ENCODE peak calls at places on chromosomes 5 and 9, in six cellular contexts. One of them, this sample, is unnamed.
A peak's percentile ranks its signal among the peaks of the same experiment; 100 is the strongest.

GRCh38 chr9:77802512-77803293 is 154.6 kb upstream of the GNA14 start:
- DNase-seq in T-helper 2 cell: no peak
- DNase-seq in endothelial cell: no peak
- DNase-seq in cardiac muscle cell: no peak
- DNase-seq in endodermal cell: no peak
- DNase-seq in SW 1271: no peak
- DNase-seq in this sample: no peak

GRCh38 chr5:137195483-137195882 is 303.6 kb downstream of the SPOCK1 start:
- DNase-seq in T-helper 2 cell: no peak
- DNase-seq in endothelial cell: no peak
- DNase-seq in cardiac muscle cell: no peak
- DNase-seq in endodermal cell: no peak
- DNase-seq in SW 1271: no peak
- DNase-seq in this sample: no peak

GRCh38 chr9:137956688-137957385 is 79.3 kb downstream of the CACNA1B start:
- DNase-seq in T-helper 2 cell: no peak
- DNase-seq in endothelial cell: no peak
- DNase-seq in cardiac muscle cell: no peak
- DNase-seq in endodermal cell: no peak
- DNase-seq in SW 1271: no peak
- DNase-seq in this sample: no peak

GRCh38 chr5:59587489-59588337 is 305.8 kb downstream of the PDE4D start:
- DNase-seq in T-helper 2 cell: no peak
- DNase-seq in endothelial cell: peak; percentile 65
- DNase-seq in cardiac muscle cell: peak; percentile 91
- DNase-seq in endodermal cell: peak; percentile 91
- DNase-seq in SW 1271: no peak
- DNase-seq in this sample: peak; percentile 83

GRCh38 chr9:129687391-129687790 is 21.9 kb downstream of the PRRX2 start:
- DNase-seq in T-helper 2 cell: no peak
- DNase-seq in endothelial cell: no peak
- DNase-seq in cardiac muscle cell: no peak
- DNase-seq in endodermal cell: no peak
- DNase-seq in SW 1271: no peak
- DNase-seq in this sample: no peak

GRCh38 chr5:31671339-31671741 is 32.4 kb downstream of the PDZD2 start:
- DNase-seq in T-helper 2 cell: no peak
- DNase-seq in endothelial cell: no peak
- DNase-seq in cardiac muscle cell: no peak
- DNase-seq in endodermal cell: peak; percentile 59
- DNase-seq in SW 1271: no peak
- DNase-seq in this sample: no peak

GRCh38 chr9:124256517-124257069 is 1.2 kb upstream of the NEK6 start:
- DNase-seq in T-helper 2 cell: no peak
- DNase-seq in endothelial cell: no peak
- DNase-seq in cardiac muscle cell: no peak
- DNase-seq in endodermal cell: peak; percentile 52
- DNase-seq in SW 1271: peak; percentile 70
- DNase-seq in this sample: peak; percentile 57

GRCh38 chr5:73823508-73823925 is 197.5 kb downstream of the ARHGEF28 start:
- DNase-seq in T-helper 2 cell: no peak
- DNase-seq in endothelial cell: no peak
- DNase-seq in cardiac muscle cell: no peak
- DNase-seq in endodermal cell: no peak
- DNase-seq in SW 1271: peak; percentile 54
- DNase-seq in this sample: no peak

GRCh38 chr9:99647617-99648016 is 174.1 kb upstream of the NR4A3 start:
- DNase-seq in T-helper 2 cell: no peak
- DNase-seq in endothelial cell: no peak
- DNase-seq in cardiac muscle cell: no peak
- DNase-seq in endodermal cell: no peak
- DNase-seq in SW 1271: no peak
- DNase-seq in this sample: no peak

GRCh38 chr5:133381041-133381440 is 231.3 kb downstream of the FSTL4 start:
- DNase-seq in T-helper 2 cell: no peak
- DNase-seq in endothelial cell: no peak
- DNase-seq in cardiac muscle cell: no peak
- DNase-seq in endodermal cell: no peak
- DNase-seq in SW 1271: no peak
- DNase-seq in this sample: no peak

GRCh38 chr9:38046669-38047300 is 22.2 kb downstream of the SHB start:
- DNase-seq in T-helper 2 cell: no peak
- DNase-seq in endothelial cell: no peak
- DNase-seq in cardiac muscle cell: no peak
- DNase-seq in endodermal cell: no peak
- DNase-seq in SW 1271: peak; percentile 24
- DNase-seq in this sample: no peak

GRCh38 chr5:116724971-116725370 is 150.3 kb upstream of the SEMA6A start:
- DNase-seq in T-helper 2 cell: no peak
- DNase-seq in endothelial cell: no peak
- DNase-seq in cardiac muscle cell: no peak
- DNase-seq in endodermal cell: no peak
- DNase-seq in SW 1271: no peak
- DNase-seq in this sample: no peak

GRCh38 chr9:7358876-7359275 is 440.7 kb downstream of the DMAC1 start:
- DNase-seq in T-helper 2 cell: no peak
- DNase-seq in endothelial cell: no peak
- DNase-seq in cardiac muscle cell: peak; percentile 16
- DNase-seq in endodermal cell: peak; percentile 63
- DNase-seq in SW 1271: no peak
- DNase-seq in this sample: no peak

GRCh38 chr5:176697267-176697928 is 50.1 kb downstream of the TSPAN17 start:
- DNase-seq in T-helper 2 cell: no peak
- DNase-seq in endothelial cell: no peak
- DNase-seq in cardiac muscle cell: no peak
- DNase-seq in endodermal cell: peak; percentile 65
- DNase-seq in SW 1271: no peak
- DNase-seq in this sample: no peak

GRCh38 chr5:41218929-41219328 is 5.6 kb upstream of the C6 start:
- DNase-seq in T-helper 2 cell: no peak
- DNase-seq in endothelial cell: no peak
- DNase-seq in cardiac muscle cell: no peak
- DNase-seq in endodermal cell: no peak
- DNase-seq in SW 1271: no peak
- DNase-seq in this sample: no peak

GRCh38 chr9:124267271-124267807 is 9.6 kb downstream of the NEK6 start:
- DNase-seq in T-helper 2 cell: no peak
- DNase-seq in endothelial cell: peak; percentile 28
- DNase-seq in cardiac muscle cell: no peak
- DNase-seq in endodermal cell: no peak
- DNase-seq in SW 1271: peak; percentile 92
- DNase-seq in this sample: peak; percentile 50

GRCh38 chr5:103744159-103744558 is 181.6 kb upstream of the NUDT12 start:
- DNase-seq in T-helper 2 cell: no peak
- DNase-seq in endothelial cell: no peak
- DNase-seq in cardiac muscle cell: no peak
- DNase-seq in endodermal cell: no peak
- DNase-seq in SW 1271: no peak
- DNase-seq in this sample: no peak

GRCh38 chr9:121551985-121552753 is 52.5 kb upstream of the GGTA1 start:
- DNase-seq in T-helper 2 cell: no peak
- DNase-seq in endothelial cell: no peak
- DNase-seq in cardiac muscle cell: no peak
- DNase-seq in endodermal cell: no peak
- DNase-seq in SW 1271: no peak
- DNase-seq in this sample: no peak

GRCh38 chr5:10580531-10581423 is 16.9 kb downstream of the ANKRD33B start:
- DNase-seq in T-helper 2 cell: no peak
- DNase-seq in endothelial cell: no peak
- DNase-seq in cardiac muscle cell: no peak
- DNase-seq in endodermal cell: no peak
- DNase-seq in SW 1271: no peak
- DNase-seq in this sample: no peak

GRCh38 chr5:137735531-137736284 is at the start of gene KLHL3:
- DNase-seq in T-helper 2 cell: no peak
- DNase-seq in endothelial cell: peak; percentile 61
- DNase-seq in cardiac muscle cell: peak; percentile 70
- DNase-seq in endodermal cell: peak; percentile 97
- DNase-seq in SW 1271: no peak
- DNase-seq in this sample: peak; percentile 79

GRCh38 chr5:34598177-34598794 is 57.8 kb upstream of the RAI14 start:
- DNase-seq in T-helper 2 cell: no peak
- DNase-seq in endothelial cell: no peak
- DNase-seq in cardiac muscle cell: peak; percentile 23
- DNase-seq in endodermal cell: no peak
- DNase-seq in SW 1271: peak; percentile 92
- DNase-seq in this sample: no peak

GRCh38 chr9:122366074-122366672 is 4.7 kb upstream of the PTGS1 start:
- DNase-seq in T-helper 2 cell: no peak
- DNase-seq in endothelial cell: no peak
- DNase-seq in cardiac muscle cell: no peak
- DNase-seq in endodermal cell: peak; percentile 47
- DNase-seq in SW 1271: no peak
- DNase-seq in this sample: peak; percentile 79

GRCh38 chr5:146073239-146073900 is 32.0 kb downstream of the PLAC8L1 start:
- DNase-seq in T-helper 2 cell: no peak
- DNase-seq in endothelial cell: no peak
- DNase-seq in cardiac muscle cell: no peak
- DNase-seq in endodermal cell: peak; percentile 87
- DNase-seq in SW 1271: no peak
- DNase-seq in this sample: no peak

GRCh38 chr5:142816577-142816976 is 46.4 kb downstream of the ARHGAP26 start:
- DNase-seq in T-helper 2 cell: no peak
- DNase-seq in endothelial cell: no peak
- DNase-seq in cardiac muscle cell: peak; percentile 54
- DNase-seq in endodermal cell: no peak
- DNase-seq in SW 1271: no peak
- DNase-seq in this sample: no peak

GRCh38 chr5:38124321-38124720 is 134.0 kb upstream of the EGFLAM start:
- DNase-seq in T-helper 2 cell: no peak
- DNase-seq in endothelial cell: no peak
- DNase-seq in cardiac muscle cell: no peak
- DNase-seq in endodermal cell: no peak
- DNase-seq in SW 1271: no peak
- DNase-seq in this sample: no peak

GRCh38 chr5:151450605-151451004 is 3.2 kb downstream of the SLC36A1 start:
- DNase-seq in T-helper 2 cell: no peak
- DNase-seq in endothelial cell: no peak
- DNase-seq in cardiac muscle cell: no peak
- DNase-seq in endodermal cell: no peak
- DNase-seq in SW 1271: no peak
- DNase-seq in this sample: no peak

GRCh38 chr5:179304466-179304865 is 40.8 kb downstream of the ADAMTS2 start:
- DNase-seq in T-helper 2 cell: no peak
- DNase-seq in endothelial cell: no peak
- DNase-seq in cardiac muscle cell: no peak
- DNase-seq in endodermal cell: no peak
- DNase-seq in SW 1271: no peak
- DNase-seq in this sample: no peak

GRCh38 chr5:154826-155225 is 36.5 kb upstream of the LRRC14B start:
- DNase-seq in T-helper 2 cell: no peak
- DNase-seq in endothelial cell: no peak
- DNase-seq in cardiac muscle cell: no peak
- DNase-seq in endodermal cell: no peak
- DNase-seq in SW 1271: no peak
- DNase-seq in this sample: no peak

GRCh38 chr5:179113143-179113530 is 53.0 kb downstream of the ZNF354C start:
- DNase-seq in T-helper 2 cell: no peak
- DNase-seq in endothelial cell: no peak
- DNase-seq in cardiac muscle cell: no peak
- DNase-seq in endodermal cell: peak; percentile 8
- DNase-seq in SW 1271: no peak
- DNase-seq in this sample: no peak

GRCh38 chr5:33507426-33507825 is 66.7 kb downstream of the TARS1 start:
- DNase-seq in T-helper 2 cell: no peak
- DNase-seq in endothelial cell: no peak
- DNase-seq in cardiac muscle cell: no peak
- DNase-seq in endodermal cell: no peak
- DNase-seq in SW 1271: no peak
- DNase-seq in this sample: no peak

GRCh38 chr5:78719504-78720233 is 71.1 kb upstream of the LHFPL2 start:
- DNase-seq in T-helper 2 cell: no peak
- DNase-seq in endothelial cell: no peak
- DNase-seq in cardiac muscle cell: no peak
- DNase-seq in endodermal cell: no peak
- DNase-seq in SW 1271: no peak
- DNase-seq in this sample: no peak

GRCh38 chr9:137087409-137087925 is 682 bp downstream of the MAN1B1 start:
- DNase-seq in T-helper 2 cell: no peak
- DNase-seq in endothelial cell: no peak
- DNase-seq in cardiac muscle cell: no peak
- DNase-seq in endodermal cell: peak; percentile 68
- DNase-seq in SW 1271: no peak
- DNase-seq in this sample: no peak

GRCh38 chr5:54868511-54869483 is 116.6 kb downstream of the ESM1 start:
- DNase-seq in T-helper 2 cell: no peak
- DNase-seq in endothelial cell: no peak
- DNase-seq in cardiac muscle cell: no peak
- DNase-seq in endodermal cell: no peak
- DNase-seq in SW 1271: no peak
- DNase-seq in this sample: no peak

GRCh38 chr9:71981944-71982343 is 70.5 kb downstream of the C9orf85 start:
- DNase-seq in T-helper 2 cell: no peak
- DNase-seq in endothelial cell: no peak
- DNase-seq in cardiac muscle cell: no peak
- DNase-seq in endodermal cell: no peak
- DNase-seq in SW 1271: no peak
- DNase-seq in this sample: no peak

This sample was measured in NCI-H524.